ENCODE peak calls at places on chromosomes 3 and 15, in seven cellular contexts. C, D, S, U, L, Q and A are unnamed samples.

GRCh38 chr15:62856466-62857246 is 185.9 kb upstream of the TPM1 start:
- DNase-seq in L (no peak), C (no peak), S (peak), D (no peak), U (no peak), Q (no peak), A (no peak)

GRCh38 chr3:179606534-179607085 is 2.0 kb downstream of the NDUFB5 start:
- DNase-seq in L (no peak), Q (no peak), U (peak), S (no peak), C (no peak), D (no peak), A (no peak)

GRCh38 chr15:93929375-93930094 is 301.8 kb upstream of the MCTP2 start:
- DNase-seq in Q (no peak), S (peak), U (no peak), D (peak), C (peak), L (peak), A (no peak)

GRCh38 chr3:111919370-111920065 is 59.3 kb upstream of the ABHD10 start:
- DNase-seq in U (no peak), L (no peak), D (no peak), S (no peak), C (peak), Q (no peak), A (no peak)

GRCh38 chr15:41933771-41934170 is 38.6 kb downstream of the EHD4 start:
- DNase-seq in D (peak), U (no peak), S (no peak), L (peak), Q (no peak), C (no peak), A (peak)

GRCh38 chr3:46903341-46904302 is 26.1 kb downstream of the PTH1R start:
- DNase-seq in L (peak), Q (no peak), U (no peak), C (no peak), S (peak), D (peak), A (peak)

GRCh38 chr3:114025451-114025850 is 30.9 kb downstream of the CCDC191 start:
- DNase-seq in L (no peak), Q (no peak), C (no peak), U (no peak), D (no peak), S (no peak), A (no peak)

GRCh38 chr3:96813134-96813819 is 1.1 kb upstream of the EPHA6 start:
- DNase-seq in D (peak), U (peak), C (peak), L (peak), S (peak), Q (no peak), A (peak)

GRCh38 chr3:53815067-53815466 is 31.2 kb downstream of the CHDH start:
- DNase-seq in C (no peak), L (no peak), Q (no peak), S (no peak), D (no peak), U (no peak), A (no peak)

GRCh38 chr3:182596673-182597410 is 196.5 kb upstream of the ATP11B start:
- DNase-seq in C (no peak), U (no peak), S (no peak), L (no peak), D (no peak), Q (no peak), A (no peak)

GRCh38 chr3:170233532-170233931 is 11.3 kb downstream of the PRKCI start:
- DNase-seq in Q (no peak), C (no peak), L (peak), U (no peak), S (no peak), D (peak), A (peak)

GRCh38 chr3:140093742-140094141 is 158.8 kb downstream of the CLSTN2 start:
- DNase-seq in L (peak), Q (no peak), D (peak), S (peak), C (no peak), U (no peak), A (peak)

GRCh38 chr3:186849392-186849975 is 7.0 kb downstream of the ADIPOQ start:
- DNase-seq in D (peak), Q (no peak), L (peak), U (peak), S (no peak), C (peak), A (peak)

GRCh38 chr15:85149460-85150129 is 167.9 kb downstream of the PDE8A start:
- DNase-seq in L (no peak), Q (no peak), C (no peak), S (no peak), D (no peak), U (no peak), A (no peak)

GRCh38 chr3:9553949-9554513 is 409 bp upstream of the LHFPL4 start:
- DNase-seq in D (no peak), U (no peak), S (no peak), C (peak), L (no peak), Q (no peak), A (no peak)

GRCh38 chr3:99425930-99426329 is 212.5 kb upstream of the COL8A1 start:
- DNase-seq in Q (no peak), D (no peak), U (no peak), C (no peak), L (peak), S (no peak), A (no peak)

GRCh38 chr15:39255760-39256159 is 325.1 kb upstream of the THBS1 start:
- DNase-seq in C (no peak), Q (no peak), L (no peak), S (no peak), U (no peak), D (no peak), A (no peak)

GRCh38 chr3:30655187-30655812 is 48.9 kb downstream of the TGFBR2 start:
- DNase-seq in C (no peak), S (no peak), L (no peak), D (no peak), U (no peak), Q (no peak), A (peak)

GRCh38 chr15:56537881-56538280 is 72.9 kb upstream of the MNS1 start:
- DNase-seq in L (no peak), D (no peak), S (no peak), U (peak), C (no peak), Q (peak), A (no peak)

GRCh38 chr15:73982251-73982962 is 9.7 kb downstream of the STOML1 start:
- DNase-seq in C (no peak), S (peak), Q (no peak), U (no peak), L (peak), D (peak), A (peak)

GRCh38 chr15:25416693-25417092 is 22.1 kb downstream of the UBE3A start:
- DNase-seq in S (no peak), D (no peak), U (peak), L (no peak), C (no peak), Q (no peak), A (no peak)

GRCh38 chr3:11944052-11944673 is 60.0 kb upstream of the SYN2 start:
- DNase-seq in C (peak), D (peak), S (no peak), L (peak), Q (no peak), U (peak), A (peak)

GRCh38 chr3:78870484-78870883 is 897.3 kb downstream of the ROBO1 start:
- DNase-seq in D (no peak), U (no peak), Q (no peak), L (no peak), S (no peak), C (no peak), A (no peak)

GRCh38 chr3:147343926-147344325 is 62.4 kb downstream of the ZIC4 start:
- DNase-seq in U (no peak), Q (no peak), C (no peak), L (no peak), S (no peak), D (no peak), A (no peak)